ENCODE peak calls at places on chromosomes 5 and 9, in four cellular contexts. Q is stimulated activated CD8-positive, alpha-beta memory T cell treated with anti-CD3 and anti-CD28 coated beads, Interleukin-7, amount 100 ng/mL, for 1 hour; M is SHP77; E is SK-N-SH. T is an unnamed sample.

GRCh38 chr9:74379718-74380117 is 117.4 kb upstream of the RORB start:
- DNase-seq in Q (no peak), M (peak; percentile 14), E (peak; percentile 12), T (peak; percentile 39)

GRCh38 chr5:142235870-142236672 is 88.8 kb downstream of the SPRY4 start:
- DNase-seq in Q (no peak), M (no peak), E (no peak), T (no peak)

GRCh38 chr9:116741106-116741740 is 54.1 kb downstream of the TRIM32 start:
- DNase-seq in Q (no peak), M (no peak), E (no peak), T (no peak)

GRCh38 chr5:78624992-78625391 is 23.6 kb downstream of the LHFPL2 start:
- DNase-seq in Q (no peak), M (no peak), E (no peak), T (no peak)

GRCh38 chr5:62791059-62791458 is 212.4 kb downstream of the LRRC70 start:
- DNase-seq in Q (no peak), M (no peak), E (no peak), T (peak; percentile 30)

GRCh38 chr5:134608555-134608954 is 24.1 kb downstream of the SAR1B start:
- DNase-seq in Q (no peak), M (no peak), E (no peak), T (no peak)

GRCh38 chr9:137581361-137582285 is 2.9 kb upstream of the DPH7 start:
- DNase-seq in Q (no peak), M (no peak), E (no peak), T (no peak)

GRCh38 chr5:124404796-124405195 is 341.6 kb downstream of the ZNF608 start:
- DNase-seq in Q (no peak), M (no peak), E (no peak), T (no peak)

GRCh38 chr9:129863059-129863690 is 27.9 kb downstream of the USP20 start:
- DNase-seq in Q (peak; percentile 45), M (peak; percentile 78), E (peak; percentile 85), T (no peak)

GRCh38 chr5:103582364-103582763 is 19.8 kb upstream of the NUDT12 start:
- DNase-seq in Q (no peak), M (peak; percentile 79), E (peak; percentile 32), T (peak; percentile 47)

GRCh38 chr5:2722901-2723300 is 28.6 kb downstream of the IRX2 start:
- DNase-seq in Q (no peak), M (no peak), E (no peak), T (no peak)

GRCh38 chr9:117000196-117000723 is 313.2 kb downstream of the TRIM32 start:
- DNase-seq in Q (no peak), M (no peak), E (no peak), T (peak; percentile 83)

GRCh38 chr9:9998491-9999287 is 614.1 kb downstream of the PTPRD start:
- DNase-seq in Q (no peak), M (no peak), E (peak; percentile 26), T (no peak)

GRCh38 chr9:33202552-33203300 is 35.6 kb upstream of the B4GALT1 start:
- DNase-seq in Q (no peak), M (no peak), E (no peak), T (no peak)

GRCh38 chr9:3576358-3576757 is 50.6 kb upstream of the RFX3 start:
- DNase-seq in Q (no peak), M (no peak), E (no peak), T (no peak)

GRCh38 chr9:122860319-122861142 is 32.1 kb upstream of the PDCL start:
- DNase-seq in Q (no peak), M (no peak), E (no peak), T (peak; percentile 26)

GRCh38 chr5:53071298-53071697 is 38.3 kb downstream of the MOCS2 start:
- DNase-seq in Q (no peak), M (no peak), E (no peak), T (no peak)

GRCh38 chr9:130847306-130848217 is 12.5 kb downstream of the ABL1 start:
- DNase-seq in Q (no peak), M (no peak), E (peak; percentile 45), T (peak; percentile 89)

GRCh38 chr9:101706261-101706798 is 32.1 kb downstream of the GRIN3A start:
- DNase-seq in Q (no peak), M (peak; percentile 52), E (no peak), T (no peak)

GRCh38 chr5:74019923-74020322 is 393.9 kb downstream of the ARHGEF28 start:
- DNase-seq in Q (no peak), M (no peak), E (no peak), T (no peak)

GRCh38 chr5:67542489-67542888 is 345.9 kb upstream of the CD180 start:
- DNase-seq in Q (no peak), M (no peak), E (no peak), T (no peak)

GRCh38 chr9:74205071-74205470 is 292.1 kb upstream of the RORB start:
- DNase-seq in Q (no peak), M (no peak), E (no peak), T (no peak)

GRCh38 chr5:74638776-74639537 is 1.6 kb downstream of the ENC1 start:
- DNase-seq in Q (no peak), M (no peak), E (peak; percentile 23), T (no peak)

GRCh38 chr5:39186289-39186688 is 33.1 kb downstream of the FYB1 start:
- DNase-seq in Q (no peak), M (no peak), E (no peak), T (no peak)

GRCh38 chr5:1056611-1057484 is 48.2 kb downstream of the NKD2 start:
- DNase-seq in Q (no peak), M (no peak), E (peak; percentile 23), T (no peak)

GRCh38 chr5:109911731-109912130 is 222.0 kb downstream of the MAN2A1 start:
- DNase-seq in Q (no peak), M (no peak), E (peak; percentile 62), T (no peak)

GRCh38 chr9:78188594-78188993 is 47.3 kb upstream of the CEP78 start:
- DNase-seq in Q (no peak), M (no peak), E (no peak), T (peak; percentile 4)

GRCh38 chr9:109251080-109251775 is 69.6 kb downstream of the EPB41L4B start:
- DNase-seq in Q (no peak), M (peak; percentile 93), E (no peak), T (peak; percentile 9)

GRCh38 chr9:108099854-108100253 is 610.3 kb upstream of the KLF4 start:
- DNase-seq in Q (no peak), M (no peak), E (no peak), T (no peak)

GRCh38 chr5:119323630-119324000 is 32.2 kb upstream of the TNFAIP8 start:
- DNase-seq in Q (no peak), M (no peak), E (no peak), T (peak; percentile 24)

GRCh38 chr5:168128556-168128955 is 162.9 kb upstream of the WWC1 start:
- DNase-seq in Q (no peak), M (no peak), E (peak; percentile 18), T (no peak)

GRCh38 chr5:9512452-9512851 is 33.4 kb downstream of the SEMA5A start:
- DNase-seq in Q (no peak), M (no peak), E (no peak), T (no peak)

GRCh38 chr9:17531642-17532254 is 47.1 kb upstream of the SH3GL2 start:
- DNase-seq in Q (no peak), M (peak; percentile 12), E (peak; percentile 59), T (peak; percentile 42)